ENCODE peak calls at places on chromosomes 4 and X, in five cellular contexts. J, I, F, L and W are unnamed samples.
A peak's percentile ranks its signal among the peaks of the same experiment; 100 is the strongest.

GRCh38 chrX:107324493-107325310 is 118.3 kb downstream of the DNAAF6 start:
- DNase-seq in J (peak; percentile 64), I (peak; percentile 24), F (peak; percentile 93), L (peak; percentile 4), W (peak; percentile 4)

GRCh38 chrX:139224953-139225665 is 305.4 kb upstream of the F9 start:
- DNase-seq in J (no peak), I (no peak), F (peak; percentile 91), L (no peak), W (no peak)

GRCh38 chr4:68797618-68798017 is 18.2 kb upstream of the UGT2B10 start:
- DNase-seq in J (no peak), I (no peak), F (no peak), L (no peak), W (no peak)

GRCh38 chr4:145938618-145939177 is at the start of gene ZNF827:
- DNase-seq in J (peak; percentile 64), I (peak; percentile 89), F (peak; percentile 94), L (peak; percentile 74), W (peak; percentile 32)

GRCh38 chr4:39668835-39669234 is 29.1 kb upstream of the UBE2K start:
- DNase-seq in J (no peak), I (no peak), F (no peak), L (no peak), W (no peak)

GRCh38 chr4:74377714-74378113 is 12.8 kb downstream of the EREG start:
- DNase-seq in J (no peak), I (no peak), F (peak; percentile 35), L (no peak), W (no peak)

GRCh38 chrX:1448793-1449580 is 3.7 kb downstream of the ASMTL start:
- DNase-seq in J (no peak), I (no peak), F (no peak), L (no peak), W (no peak)

GRCh38 chr4:154205471-154205870 is 286.1 kb downstream of the DCHS2 start:
- DNase-seq in J (no peak), I (peak; percentile 52), F (no peak), L (no peak), W (no peak)

GRCh38 chr4:168097161-168097560 is 4.8 kb downstream of the ANXA10 start:
- DNase-seq in J (no peak), I (no peak), F (no peak), L (no peak), W (no peak)

GRCh38 chr4:117447925-117448324 is 362.5 kb upstream of the TRAM1L1 start:
- DNase-seq in J (no peak), I (no peak), F (peak; percentile 49), L (no peak), W (no peak)

GRCh38 chrX:13990126-13990525 is 39.6 kb downstream of the GEMIN8 start:
- DNase-seq in J (no peak), I (no peak), F (no peak), L (no peak), W (no peak)

GRCh38 chr4:182242793-182243192 is 409 bp upstream of the TENM3 start:
- DNase-seq in J (no peak), I (peak; percentile 11), F (peak; percentile 94), L (peak; percentile 74), W (peak; percentile 97)

GRCh38 chr4:186027405-186027804 is 41.6 kb upstream of the TLR3 start:
- DNase-seq in J (no peak), I (no peak), F (no peak), L (no peak), W (peak; percentile 34)

GRCh38 chr4:8598391-8599090 is 6.0 kb downstream of the CPZ start:
- DNase-seq in J (no peak), I (no peak), F (no peak), L (no peak), W (no peak)

GRCh38 chrX:143635915-143636314 is at the start of gene SLITRK4:
- DNase-seq in J (peak; percentile 62), I (peak; percentile 73), F (peak; percentile 95), L (no peak), W (no peak)

GRCh38 chrX:17741123-17741511 is 3.8 kb downstream of the SCML1 start:
- DNase-seq in J (peak; percentile 11), I (no peak), F (peak; percentile 7), L (no peak), W (no peak)

GRCh38 chr4:88033309-88033708 is 25.9 kb downstream of the PKD2 start:
- DNase-seq in J (peak; percentile 35), I (peak; percentile 76), F (peak; percentile 78), L (peak; percentile 72), W (peak; percentile 86)

GRCh38 chr4:1408418-1408817 is 2.2 kb upstream of the NKX1-1 start:
- DNase-seq in J (no peak), I (no peak), F (no peak), L (no peak), W (no peak)

GRCh38 chr4:26819478-26819877 is 41.2 kb upstream of the STIM2 start:
- DNase-seq in J (no peak), I (no peak), F (peak; percentile 53), L (no peak), W (no peak)

GRCh38 chr4:2356123-2357069 is 62.0 kb downstream of the ZFYVE28 start:
- DNase-seq in J (no peak), I (no peak), F (no peak), L (no peak), W (no peak)

GRCh38 chr4:85650908-85651307 is 176.0 kb downstream of the ARHGAP24 start:
- DNase-seq in J (no peak), I (no peak), F (no peak), L (no peak), W (no peak)

GRCh38 chr4:8247047-8247930 is 22.3 kb upstream of the HTRA3 start:
- DNase-seq in J (no peak), I (peak; percentile 47), F (no peak), L (no peak), W (no peak)

GRCh38 chrX:1480082-1480785 is 27.5 kb upstream of the ASMTL start:
- DNase-seq in J (no peak), I (no peak), F (no peak), L (no peak), W (no peak)

GRCh38 chr4:10106421-10107039 is 10.1 kb downstream of the WDR1 start:
- DNase-seq in J (no peak), I (peak; percentile 95), F (peak; percentile 80), L (peak; percentile 97), W (peak; percentile 42)
- H3K79me1 ChIP-seq in J (peaks cover 6% of the 10 kb centered on the region), I (no peaks in the 10 kb centered on the region), F (peaks cover 43% of the 10 kb centered on the region), L (no peaks in the 10 kb centered on the region), W (no peaks in the 10 kb centered on the region)

GRCh38 chr4:128810331-128810870 is 901 bp downstream of the JADE1 start:
- DNase-seq in J (no peak), I (peak; percentile 54), F (peak; percentile 53), L (peak; percentile 46), W (peak; percentile 45)
- H2AK5ac ChIP-seq in J (peak overlapping the region; percentile 25), I (peak overlapping the region; percentile 36), F (no peak overlapping the region), L (peak overlapping the region; percentile 92), W (no peak overlapping the region)

DNA sequence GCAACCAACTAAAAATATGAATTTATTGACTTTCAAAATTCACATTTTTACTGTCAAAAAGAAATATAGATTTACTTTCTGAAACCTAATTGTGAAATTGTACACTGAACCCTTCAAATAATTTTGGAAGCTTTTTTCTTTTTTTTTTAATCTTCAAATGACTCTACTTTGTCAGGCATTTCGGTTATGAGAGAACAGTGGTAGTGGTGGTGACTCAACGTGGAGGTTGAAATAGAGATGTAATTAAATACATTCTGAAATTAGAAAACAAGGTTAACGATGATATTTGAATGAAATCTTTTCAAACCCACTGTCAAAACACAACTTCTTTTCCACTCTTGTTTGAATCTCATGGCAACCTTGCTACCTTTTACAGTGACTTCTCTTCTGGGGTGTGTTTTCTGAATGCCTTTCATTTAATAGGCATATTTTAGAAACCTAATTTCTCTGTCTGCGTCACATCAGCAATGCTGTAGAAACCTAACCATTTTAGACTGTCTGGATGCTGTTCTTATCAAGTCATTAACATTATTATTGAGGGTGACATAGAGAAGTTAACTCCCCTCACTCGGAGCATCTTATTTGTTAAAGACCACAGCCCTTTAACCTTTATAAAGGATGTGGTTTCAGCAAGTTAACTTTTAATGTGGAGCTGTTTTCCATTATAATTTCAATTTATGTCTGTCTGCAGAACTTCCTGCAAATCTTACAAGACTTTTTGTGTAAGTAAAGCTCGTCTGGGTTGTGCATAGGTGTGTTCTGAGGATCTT is 136.8 kb downstream of the PCDH7 start:
- DNase-seq in J (no peak), I (no peak), F (no peak), L (no peak), W (no peak)
- H3K79me1 ChIP-seq in J (no peaks in the 10 kb centered on the region), I (no peaks in the 10 kb centered on the region), F (no peaks in the 10 kb centered on the region), L (no peaks in the 10 kb centered on the region), W (no peaks in the 10 kb centered on the region)

GRCh38 chr4:150510176-150510875 is 71.6 kb upstream of the MAB21L2 start:
- DNase-seq in J (peak; percentile 9), I (peak; percentile 79), F (no peak), L (peak; percentile 86), W (peak; percentile 61)
- H2AK5ac ChIP-seq in J (no peak overlapping the region), I (no peak overlapping the region), F (no peak overlapping the region), L (no peak overlapping the region), W (no peak overlapping the region)